ENCODE peak calls at places on chromosome 14, in nine cellular contexts. S, R, N, K, M, Q, P, T and B are unnamed samples.

GRCh38 chr14:61439779-61440418 is 118.5 kb downstream of the PRKCH start:
- DNase-seq in N (no peak), M (no peak), R (no peak), P (no peak), S (no peak), K (no peak), Q (no peak), T (no peak), B (no peak)

GRCh38 chr14:104694475-104694950 is 5.1 kb downstream of the INF2 start:
- DNase-seq in P (no peak), R (no peak), M (no peak), Q (no peak), T (no peak), K (no peak), S (no peak), N (no peak), B (no peak)

GRCh38 chr14:52977798-52978197 is 26.9 kb upstream of the FERMT2 start:
- DNase-seq in N (no peak), R (no peak), M (no peak), T (no peak), Q (no peak), K (no peak), S (no peak), P (no peak), B (no peak)

GRCh38 chr14:95311752-95312151 is 8.0 kb downstream of the CLMN start:
- DNase-seq in P (no peak), R (no peak), M (no peak), N (no peak), K (no peak), T (no peak), S (no peak), Q (no peak), B (no peak)

GRCh38 chr14:54548491-54548890 is 18.4 kb upstream of the SAMD4A start:
- DNase-seq in R (no peak), M (no peak), T (no peak), S (no peak), Q (no peak), P (no peak), K (no peak), N (no peak), B (no peak)

GRCh38 chr14:100306256-100306505 is at the start of gene SLC25A29:
- DNase-seq in M (no peak), P (no peak), Q (no peak), N (no peak), T (no peak), K (peak), R (no peak), S (no peak), B (peak)

GRCh38 chr14:102893452-102893851 is 29.0 kb upstream of the AMN start:
- DNase-seq in T (peak), Q (no peak), K (no peak), S (no peak), R (no peak), M (peak), P (no peak), N (no peak), B (peak)

GRCh38 chr14:31864937-31865855 is 211.9 kb upstream of the ARHGAP5 start:
- DNase-seq in N (peak), R (no peak), S (no peak), T (no peak), P (no peak), Q (no peak), M (no peak), K (no peak), B (no peak)

GRCh38 chr14:65252471-65253255 is 150.3 kb upstream of the MAX start:
- DNase-seq in S (no peak), N (no peak), T (no peak), K (no peak), M (no peak), P (no peak), Q (no peak), R (no peak), B (no peak)

GRCh38 chr14:93042968-93043940 is 72.5 kb downstream of the ITPK1 start:
- DNase-seq in N (peak), T (peak), Q (no peak), S (peak), R (no peak), P (no peak), M (no peak), K (no peak), B (peak)